ENCODE peak calls at places on chromosomes 1 and 21, in six cellular contexts. Z, J, U, S, V and N are unnamed samples.

GRCh38 chr1:18796950-18797349 is 62.5 kb downstream of the TAS1R2 start:
- DNase-seq in V (no peak), U (no peak), S (no peak), J (no peak), Z (no peak), N (no peak)

GRCh38 chr1:25204797-25205441 is 27.4 kb downstream of the SYF2 start:
- DNase-seq in V (peak), Z (peak), U (no peak), J (peak), S (peak), N (peak)

GRCh38 chr1:204756349-204756748 is 70.8 kb upstream of the LRRN2 start:
- DNase-seq in U (no peak), V (no peak), Z (no peak), J (no peak), S (no peak), N (no peak)

GRCh38 chr1:199945591-199945990 is 81.9 kb upstream of the NR5A2 start:
- DNase-seq in J (no peak), S (no peak), Z (no peak), U (no peak), V (no peak), N (no peak)

GRCh38 chr1:59026472-59026948 is 242.7 kb upstream of the JUN start:
- DNase-seq in U (no peak), J (no peak), Z (no peak), V (peak), S (peak), N (peak)

GRCh38 chr1:17849216-17849615 is 94.1 kb downstream of the ACTL8 start:
- DNase-seq in Z (peak), J (no peak), V (no peak), S (no peak), U (no peak), N (no peak)

GRCh38 chr1:94025383-94026340 is 95.3 kb downstream of the ABCA4 start:
- DNase-seq in J (peak), V (peak), U (no peak), Z (peak), S (no peak), N (peak)

GRCh38 chr1:170707959-170708666 is 44.2 kb downstream of the PRRX1 start:
- DNase-seq in S (peak), U (no peak), V (peak), Z (peak), J (no peak), N (peak)

GRCh38 chr1:6035265-6035664 is 10.4 kb upstream of the KCNAB2 start:
- DNase-seq in S (no peak), Z (no peak), V (no peak), U (no peak), J (no peak), N (no peak)

GRCh38 chr21:32383812-32384211 is 9.0 kb downstream of the URB1 start:
- DNase-seq in J (no peak), S (no peak), V (no peak), Z (no peak), U (no peak), N (no peak)

GRCh38 chr1:112390775-112391602 is 5.0 kb upstream of the CTTNBP2NL start:
- DNase-seq in Z (peak), S (peak), V (peak), J (peak), U (peak), N (peak)

GRCh38 chr1:154837679-154838171 is 32.4 kb downstream of the KCNN3 start:
- DNase-seq in U (no peak), S (no peak), Z (peak), V (no peak), J (peak), N (no peak)

GRCh38 chr1:92043621-92044020 is 13.8 kb downstream of the EPHX4 start:
- DNase-seq in V (no peak), U (no peak), J (no peak), S (no peak), Z (no peak), N (no peak)

GRCh38 chr1:224541072-224541790 is 74.9 kb upstream of the CNIH3 start:
- DNase-seq in V (no peak), Z (no peak), U (no peak), J (no peak), S (no peak), N (no peak)

GRCh38 chr1:117810553-117810952 is 118.9 kb downstream of the GDAP2 start:
- DNase-seq in V (no peak), U (no peak), J (no peak), S (peak), Z (no peak), N (no peak)

GRCh38 chr21:34073032-34073748 is at the start of the genes MRPS6 and SLC5A3:
- DNase-seq in S (peak), Z (peak), V (peak), U (peak), J (peak), N (peak)

GRCh38 chr21:37367301-37367757 is 756 bp downstream of the DYRK1A start:
- DNase-seq in S (no peak), J (peak), V (no peak), Z (no peak), U (no peak), N (no peak)

GRCh38 chr1:230276401-230276800 is 149.7 kb downstream of the PGBD5 start:
- DNase-seq in U (no peak), J (no peak), S (no peak), Z (no peak), V (no peak), N (no peak)

GRCh38 chr1:56910441-56910985 is 55.3 kb downstream of the C8B start:
- DNase-seq in S (no peak), U (peak), J (peak), Z (peak), V (no peak), N (no peak)

GRCh38 chr21:45592208-45592619 is 50.0 kb upstream of the SLC19A1 start:
- DNase-seq in J (peak), V (no peak), Z (no peak), S (no peak), U (no peak), N (no peak)

GRCh38 chr1:42891471-42891870 is 45.1 kb downstream of the ZNF691 start:
- DNase-seq in V (no peak), J (no peak), S (no peak), Z (no peak), U (no peak), N (no peak)

GRCh38 chr1:228305721-228306152 is 97.9 kb downstream of the OBSCN start:
- DNase-seq in Z (no peak), U (peak), S (no peak), J (no peak), V (no peak), N (no peak)

GRCh38 chr21:38954450-38955059 is 148.8 kb downstream of the ETS2 start:
- DNase-seq in U (no peak), J (no peak), S (no peak), Z (no peak), V (no peak), N (no peak)

GRCh38 chr1:19190468-19190867 is 19.6 kb downstream of the UBR4 start:
- DNase-seq in Z (no peak), J (no peak), V (no peak), S (no peak), U (no peak), N (no peak)

GRCh38 chr21:45583831-45584509 is 41.7 kb upstream of the SLC19A1 start:
- DNase-seq in S (no peak), Z (no peak), U (no peak), V (no peak), J (no peak), N (no peak)

GRCh38 chr1:207007352-207008033 is 25.1 kb downstream of the C1orf116 start:
- DNase-seq in Z (peak), J (peak), V (peak), U (no peak), S (peak), N (peak)

GRCh38 chr21:30138483-30138882 is 28.1 kb downstream of the CLDN17 start:
- DNase-seq in S (no peak), V (no peak), J (no peak), U (no peak), Z (no peak), N (no peak)

GRCh38 chr1:18919174-18919905 is 17.0 kb upstream of the ALDH4A1 start:
- DNase-seq in Z (no peak), S (no peak), U (no peak), V (no peak), J (no peak), N (no peak)

GRCh38 chr1:96236156-96236739 is 485.3 kb upstream of the PTBP2 start:
- DNase-seq in J (peak), U (no peak), S (peak), V (peak), Z (peak), N (peak)

GRCh38 chr1:54506594-54506993 is 41.4 kb upstream of the ACOT11 start:
- DNase-seq in V (peak), S (no peak), J (no peak), U (no peak), Z (no peak), N (no peak)

GRCh38 chr1:157505481-157506272 is 46.6 kb downstream of the FCRL5 start:
- DNase-seq in V (peak), S (peak), Z (peak), U (no peak), J (peak), N (peak)

GRCh38 chr1:153510984-153511410 is 24.8 kb downstream of the S100A6 start:
- DNase-seq in S (no peak), V (peak), Z (peak), J (peak), U (peak), N (peak)

GRCh38 chr21:27813750-27814149 is 846.9 kb upstream of the ADAMTS5 start:
- DNase-seq in V (no peak), U (no peak), Z (no peak), J (no peak), S (no peak), N (no peak)

GRCh38 chr1:244436336-244437102 is 15.2 kb downstream of the ADSS2 start:
- DNase-seq in Z (peak), V (peak), J (no peak), U (no peak), S (no peak), N (peak)

GRCh38 chr1:27300341-27301051 is 21.5 kb upstream of the TMEM222 start:
- DNase-seq in S (peak), U (peak), Z (peak), J (peak), V (peak), N (peak)
- H3K4me3 ChIP-seq in S (no peak), U (no peak), Z (no peak), J (no peak), V (no peak), N (no peak)

GRCh38 chr1:151948506-151948905 is 39.2 kb upstream of the THEM4 start:
- DNase-seq in V (no peak), S (no peak), U (no peak), J (no peak), Z (no peak), N (no peak)
- H3K4me3 ChIP-seq in V (no peak), S (no peak), U (no peak), J (no peak), Z (no peak), N (no peak)

GRCh38 chr1:15974855-15975254 is 1.0 kb downstream of the ZBTB17 start:
- DNase-seq in J (no peak), Z (no peak), V (no peak), U (no peak), S (no peak), N (no peak)
- H3K4me3 ChIP-seq in J (peak), Z (peak), V (peak), U (peak), S (peak), N (peak)

GRCh38 chr1:11099310-11100148 is at the start of gene EXOSC10:
- DNase-seq in V (peak), Z (peak), U (peak), J (peak), S (peak), N (peak)

GRCh38 chr1:11101347-11101746 is 1.7 kb upstream of the EXOSC10 start:
- DNase-seq in V (no peak), S (no peak), U (no peak), Z (no peak), J (no peak), N (no peak)

GRCh38 chr1:11098931-11099309 is 749 bp downstream of the EXOSC10 start:
- DNase-seq in U (no peak), V (no peak), Z (no peak), S (no peak), J (no peak), N (no peak)

GRCh38 chr1:11105586-11105985 is 5.9 kb upstream of the EXOSC10 start:
- DNase-seq in V (no peak), J (no peak), U (no peak), Z (no peak), S (no peak), N (no peak)

DNA sequence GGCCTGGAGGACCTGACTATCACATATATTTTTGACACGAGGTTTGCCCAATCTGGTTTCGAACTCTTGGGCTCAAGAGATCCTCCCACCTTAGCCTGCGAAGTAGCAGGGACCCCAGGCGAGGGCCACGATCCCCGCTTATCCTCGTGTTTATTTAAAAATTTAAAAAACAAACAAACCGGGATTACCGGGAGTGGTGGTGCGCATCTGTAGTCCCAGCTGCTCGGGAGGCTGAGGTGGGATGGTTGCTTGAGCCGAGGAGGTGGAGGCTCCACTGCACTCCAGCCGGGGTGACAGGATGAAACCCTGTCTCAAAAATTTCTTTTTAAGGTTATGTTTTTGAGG is 452 bp upstream of the EXOSC10 start:
- DNase-seq in S (no peak), J (no peak), U (no peak), V (no peak), Z (no peak), N (no peak)
- H3K4me3 ChIP-seq in S (peak), J (no peak), U (peak), V (peak), Z (peak), N (peak)

GRCh38 chr1:15068152-15068551 is 85.4 kb upstream of the TMEM51 start:
- DNase-seq in Z (no peak), U (no peak), V (no peak), S (no peak), J (no peak), N (no peak)

GRCh38 chr1:15066191-15066590 is 87.4 kb upstream of the TMEM51 start:
- DNase-seq in Z (no peak), J (no peak), U (no peak), S (no peak), V (no peak), N (no peak)

GRCh38 chr1:15065736-15066135 is 87.8 kb upstream of the TMEM51 start:
- DNase-seq in S (no peak), J (no peak), Z (no peak), U (no peak), V (no peak), N (no peak)

GRCh38 chr1:15068997-15069396 is 84.5 kb upstream of the TMEM51 start:
- DNase-seq in V (no peak), Z (no peak), J (no peak), U (no peak), S (no peak), N (no peak)

GRCh38 chr1:15067148-15067547 is 86.4 kb upstream of the TMEM51 start:
- DNase-seq in V (no peak), Z (no peak), J (no peak), U (no peak), S (no peak), N (no peak)
- H3K4me3 ChIP-seq in V (no peak), Z (no peak), J (no peak), U (no peak), S (no peak), N (no peak)

DNA sequence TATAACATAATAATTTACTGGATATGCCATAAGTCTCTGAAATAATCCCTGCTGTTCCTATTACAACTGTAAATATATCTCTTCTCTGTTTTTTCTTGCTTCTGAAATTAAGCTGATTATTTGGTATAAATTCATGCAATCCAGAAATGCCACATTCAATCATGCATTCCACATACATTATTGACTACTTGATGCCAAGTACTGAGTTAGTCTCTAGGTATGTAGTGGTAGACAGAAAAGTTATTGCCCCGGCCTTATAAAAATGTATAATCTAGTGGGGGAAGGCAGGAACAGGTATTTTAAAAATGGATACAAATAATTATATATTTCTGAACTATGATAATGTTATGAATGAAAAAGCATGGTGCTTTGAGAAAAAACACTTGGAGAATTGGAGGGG is 338.6 kb upstream of the SNX7 start:
- DNase-seq in S (no peak), U (no peak), Z (peak), J (no peak), V (peak), N (peak)
- H3K4me3 ChIP-seq in S (no peak), U (no peak), Z (no peak), J (no peak), V (no peak), N (no peak)

GRCh38 chr1:116325922-116326321 is 47.1 kb upstream of the ATP1A1 start:
- DNase-seq in J (no peak), U (no peak), S (no peak), V (no peak), Z (no peak), N (no peak)

GRCh38 chr1:116326486-116326885 is 46.6 kb upstream of the ATP1A1 start:
- DNase-seq in J (no peak), Z (no peak), U (no peak), V (no peak), S (no peak), N (no peak)

GRCh38 chr1:116324411-116324810 is 48.6 kb upstream of the ATP1A1 start:
- DNase-seq in S (no peak), V (no peak), U (no peak), J (no peak), Z (no peak), N (no peak)

GRCh38 chr1:116323419-116323987 is 49.5 kb upstream of the ATP1A1 start:
- DNase-seq in U (no peak), V (no peak), J (no peak), S (no peak), Z (no peak), N (no peak)

GRCh38 chr1:116325104-116325503 is 47.9 kb upstream of the ATP1A1 start:
- DNase-seq in S (no peak), U (no peak), V (no peak), J (no peak), Z (no peak), N (no peak)
- H3K4me3 ChIP-seq in S (no peak), U (no peak), V (no peak), J (no peak), Z (no peak), N (no peak)

DNA sequence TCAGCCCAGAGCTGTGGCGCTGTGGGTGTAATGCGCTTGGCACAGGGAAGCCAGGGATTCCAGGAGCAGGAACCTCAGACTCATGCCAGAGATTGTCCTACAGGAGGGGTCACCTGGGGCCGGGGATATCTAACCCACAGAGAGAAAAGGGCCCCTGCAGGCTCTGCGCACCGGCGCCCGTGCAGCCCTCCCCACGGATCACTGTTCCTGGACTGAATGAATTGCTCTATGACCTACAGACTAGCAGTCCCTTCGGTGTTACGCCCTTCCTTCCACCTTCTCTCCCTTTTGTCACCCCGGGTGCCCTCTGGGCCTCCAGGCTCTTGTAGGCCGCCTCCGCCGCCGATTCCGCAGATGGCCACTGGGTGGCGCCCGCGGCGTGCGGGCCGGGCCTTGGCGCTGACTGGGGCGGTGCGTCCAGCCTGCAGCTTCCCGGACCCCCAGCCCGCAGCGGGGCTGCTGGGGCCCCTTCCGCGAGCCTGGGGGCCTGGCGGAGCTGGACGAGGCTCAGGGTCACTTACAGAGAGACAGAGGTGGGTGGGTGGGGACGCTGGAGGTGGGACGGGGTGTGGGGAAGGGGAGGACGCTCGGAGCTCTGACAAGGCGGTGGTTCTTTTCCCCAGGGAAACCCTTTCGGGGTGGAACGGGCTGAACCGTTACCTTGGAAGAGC is 101.3 kb downstream of the IER5 start:
- DNase-seq in U (peak), J (peak), Z (peak), V (peak), S (no peak), N (peak)
- H3K4me3 ChIP-seq in U (no peak), J (no peak), Z (no peak), V (no peak), S (no peak), N (peak)